ENCODE peak calls at places on chromosome 18, in eight cellular contexts. K is GM23338, L is stromal cell of bone marrow, J is NCI-H2081, O is GM04503, N is tibial nerve, D is aorta, I is AG04450. G is an unnamed sample.

GRCh38 chr18:39675358-39675757 is 2109.8 kb upstream of the CELF4 start:
- DNase-seq in J (no peak), L (peak; percentile 21), N (no peak), K (no peak), D (no peak), I (peak; percentile 3), O (peak; percentile 13), G (no peak)

GRCh38 chr18:33557706-33558105 is 20.3 kb upstream of the ASXL3 start:
- DNase-seq in D (no peak), L (no peak), O (no peak), N (no peak), I (no peak), K (no peak), J (no peak), G (no peak)

GRCh38 chr18:7637269-7637668 is 70.2 kb downstream of the PTPRM start:
- DNase-seq in O (no peak), N (no peak), J (no peak), L (no peak), I (no peak), K (no peak), D (no peak), G (no peak)

GRCh38 chr18:48820483-48821250 is 130.1 kb downstream of the SMAD7 start:
- DNase-seq in O (no peak), K (no peak), D (peak; percentile 24), I (no peak), J (no peak), L (no peak), N (no peak), G (peak; percentile 1)

GRCh38 chr18:9720327-9720726 is 12.2 kb downstream of the RAB31 start:
- DNase-seq in D (no peak), I (no peak), K (peak; percentile 68), J (no peak), L (no peak), O (no peak), N (no peak), G (no peak)

GRCh38 chr18:69469444-69469919 is 68.8 kb downstream of the DOK6 start:
- DNase-seq in L (no peak), I (no peak), D (no peak), N (no peak), J (no peak), K (peak; percentile 80), O (no peak), G (no peak)

GRCh38 chr18:11976882-11977281 is 4.4 kb upstream of the IMPA2 start:
- DNase-seq in I (no peak), O (no peak), L (peak; percentile 67), N (no peak), D (no peak), J (no peak), K (no peak), G (no peak)

GRCh38 chr18:77043541-77044280 is 88.9 kb downstream of the MBP start:
- DNase-seq in O (no peak), K (no peak), N (no peak), L (no peak), I (no peak), D (no peak), J (no peak), G (no peak)

GRCh38 chr18:46422552-46423055 is 234.4 kb downstream of the LOXHD1 start:
- DNase-seq in K (no peak), L (no peak), J (no peak), O (no peak), N (no peak), I (no peak), D (no peak), G (no peak)

GRCh38 chr18:38940863-38941531 is 1375.4 kb upstream of the CELF4 start:
- DNase-seq in N (no peak), D (no peak), K (peak; percentile 54), I (no peak), L (peak; percentile 1), J (peak; percentile 8), O (no peak), G (no peak)

GRCh38 chr18:60549338-60549960 is 176.9 kb upstream of the MC4R start:
- DNase-seq in N (peak; percentile 65), L (peak; percentile 53), K (peak; percentile 89), D (no peak), J (peak; percentile 78), I (peak; percentile 51), O (peak; percentile 22), G (no peak)

GRCh38 chr18:45295388-45295787 is 319.9 kb upstream of the SLC14A2 start:
- DNase-seq in K (no peak), D (no peak), I (no peak), J (no peak), O (no peak), N (no peak), L (no peak), G (no peak)

GRCh38 chr18:46627136-46627535 is 29.9 kb downstream of the LOXHD1 start:
- DNase-seq in K (no peak), D (no peak), N (no peak), L (no peak), I (no peak), O (no peak), J (no peak), G (no peak)

GRCh38 chr18:66795011-66795410 is 191.1 kb upstream of the CDH19 start:
- DNase-seq in O (no peak), L (no peak), N (no peak), D (no peak), J (no peak), I (no peak), K (no peak), G (no peak)

GRCh38 chr18:46649071-46649862 is 7.8 kb downstream of the LOXHD1 start:
- DNase-seq in J (no peak), L (no peak), D (no peak), N (no peak), I (no peak), K (no peak), O (no peak), G (no peak)

G was measured in gastrocnemius medialis.